ENCODE peak calls at places on chromosomes 7 and 10, in six cellular contexts. H, P, N, B, F and C are unnamed samples. For H3K4me1, the result is how much of the 10 kb centered on the place peaks cover.

GRCh38 chr7:36667007-36667406 is 57.3 kb downstream of the AOAH start:
- DNase-seq in N (no peak), P (no peak), F (no peak), H (no peak), B (no peak), C (no peak)

GRCh38 chr10:113202011-113202410 is 252.0 kb downstream of the TCF7L2 start:
- DNase-seq in P (no peak), H (no peak), N (no peak), B (no peak), F (no peak), C (no peak)

GRCh38 chr7:19773361-19773760 is at the start of gene TMEM196:
- DNase-seq in F (no peak), N (no peak), P (no peak), B (no peak), H (no peak), C (no peak)

GRCh38 chr7:139639563-139639962 is 116.1 kb downstream of the CLEC2L start:
- DNase-seq in P (no peak), F (no peak), H (no peak), N (no peak), B (no peak), C (no peak)

GRCh38 chr7:45574521-45575500 is 643 bp downstream of the ADCY1 start:
- DNase-seq in B (no peak), H (no peak), N (no peak), F (no peak), P (peak), C (no peak)

GRCh38 chr7:22647451-22648257 is 79.3 kb upstream of the IL6 start:
- DNase-seq in B (no peak), P (no peak), H (no peak), N (no peak), F (no peak), C (no peak)

GRCh38 chr7:159040912-159041711 is 103.6 kb downstream of the VIPR2 start:
- DNase-seq in H (no peak), N (no peak), B (no peak), F (no peak), P (no peak), C (no peak)

GRCh38 chr10:7551891-7552731 is 114.7 kb downstream of the ITIH5 start:
- DNase-seq in H (no peak), F (no peak), P (no peak), N (no peak), B (no peak), C (no peak)

GRCh38 chr7:31811650-31812461 is 124.8 kb downstream of the PPP1R17 start:
- DNase-seq in P (no peak), F (no peak), N (no peak), H (no peak), B (no peak), C (no peak)

GRCh38 chr10:105644978-105645377 is 1003.9 kb downstream of the SORCS3 start:
- DNase-seq in F (no peak), P (no peak), B (no peak), N (no peak), H (no peak), C (no peak)

GRCh38 chr7:105198223-105198622 is 184.2 kb downstream of the KMT2E start:
- DNase-seq in B (no peak), P (peak), F (no peak), N (no peak), H (no peak), C (no peak)

GRCh38 chr10:48464871-48465736 is 139.8 kb downstream of the ARHGAP22 start:
- DNase-seq in P (no peak), H (no peak), N (no peak), F (no peak), B (no peak), C (no peak)

GRCh38 chr7:22150221-22150620 is 204.5 kb upstream of the CDCA7L start:
- DNase-seq in N (no peak), H (no peak), P (no peak), B (no peak), F (no peak), C (no peak)

GRCh38 chr7:78450754-78451153 is 652.2 kb downstream of the PHTF2 start:
- DNase-seq in B (no peak), H (no peak), N (no peak), F (no peak), P (no peak), C (no peak)

GRCh38 chr10:102501201-102502028 is 1.1 kb downstream of the ACTR1A start:
- DNase-seq in P (no peak), N (no peak), F (no peak), B (no peak), H (no peak), C (no peak)

GRCh38 chr7:98177553-98177952 is 33.7 kb upstream of the BHLHA15 start:
- DNase-seq in P (no peak), B (no peak), F (no peak), N (no peak), H (no peak), C (no peak)

GRCh38 chr7:135100856-135101255 is 47.0 kb upstream of the TMEM140 start:
- DNase-seq in B (no peak), N (no peak), P (no peak), H (no peak), F (no peak), C (no peak)

GRCh38 chr10:12634532-12634931 is 285.2 kb downstream of the CAMK1D start:
- DNase-seq in H (no peak), F (no peak), N (no peak), B (no peak), P (no peak), C (no peak)

GRCh38 chr10:88883443-88883799 is 3.4 kb downstream of the STAMBPL1 start:
- DNase-seq in F (no peak), B (no peak), P (no peak), N (no peak), H (no peak), C (no peak)

GRCh38 chr10:101367569-101368453 is 13.8 kb downstream of the BTRC start:
- DNase-seq in B (no peak), F (no peak), H (no peak), N (peak), P (peak), C (no peak)

GRCh38 chr7:152556013-152556412 is 119.9 kb downstream of the XRCC2 start:
- DNase-seq in P (no peak), F (no peak), B (no peak), H (no peak), N (no peak), C (no peak)
- TF ChIP-seq CTCF in P (no peak), F (no peak), B (no peak), H (no peak), N (no peak), C (no peak)

GRCh38 chr7:149686001-149686400 is 87.4 kb downstream of the ZNF467 start:
- DNase-seq in H (no peak), P (no peak), N (no peak), B (no peak), F (no peak), C (no peak)
- H3K4me1 ChIP-seq in H (under half), P (under half), N (under half), B (under half), F (under half), C (under half)

GRCh38 chr10:84196083-84196482 is 1.7 kb downstream of the CDHR1 start:
- DNase-seq in N (no peak), P (no peak), B (no peak), F (peak), H (no peak), C (no peak)

GRCh38 chr10:84193846-84194423 is 402 bp upstream of the CDHR1 start:
- DNase-seq in B (no peak), F (peak), P (no peak), H (no peak), N (no peak), C (no peak)

GRCh38 chr10:84193327-84193726 is 1.0 kb upstream of the CDHR1 start:
- DNase-seq in P (no peak), H (no peak), B (no peak), N (no peak), F (no peak), C (no peak)

GRCh38 chr10:84195044-84195830 is 900 bp downstream of the CDHR1 start:
- DNase-seq in P (no peak), B (no peak), F (peak), N (no peak), H (no peak), C (no peak)

GRCh38 chr10:84194424-84195043 is at the start of gene CDHR1:
- DNase-seq in B (no peak), F (peak), H (peak), N (no peak), P (no peak), C (no peak)
- TF ChIP-seq CTCF in B (no peak), F (no peak), H (no peak), N (no peak), P (no peak), C (no peak)

GRCh38 chr10:79320785-79321493 is 26.3 kb upstream of the PPIF start:
- DNase-seq in F (no peak), H (peak), B (peak), N (peak), P (peak), C (no peak)
- H3K4me1 ChIP-seq in F (under half), H (under half), B (under half), N (half or more), P (under half), C (under half)

GRCh38 chr7:128882134-128882533 is 19.5 kb downstream of the ATP6V1F start:
- DNase-seq in H (peak), P (no peak), F (no peak), B (no peak), N (no peak), C (no peak)

GRCh38 chr7:128885370-128886187 is 22.9 kb downstream of the ATP6V1F start:
- DNase-seq in H (peak), F (no peak), P (no peak), N (no peak), B (peak), C (no peak)

GRCh38 chr7:128881458-128882125 is 18.9 kb downstream of the ATP6V1F start:
- DNase-seq in N (no peak), F (no peak), H (peak), B (no peak), P (no peak), C (no peak)

GRCh38 chr7:128884561-128885369 is 22.1 kb downstream of the ATP6V1F start:
- DNase-seq in P (no peak), B (peak), N (no peak), H (peak), F (no peak), C (no peak)

DNA sequence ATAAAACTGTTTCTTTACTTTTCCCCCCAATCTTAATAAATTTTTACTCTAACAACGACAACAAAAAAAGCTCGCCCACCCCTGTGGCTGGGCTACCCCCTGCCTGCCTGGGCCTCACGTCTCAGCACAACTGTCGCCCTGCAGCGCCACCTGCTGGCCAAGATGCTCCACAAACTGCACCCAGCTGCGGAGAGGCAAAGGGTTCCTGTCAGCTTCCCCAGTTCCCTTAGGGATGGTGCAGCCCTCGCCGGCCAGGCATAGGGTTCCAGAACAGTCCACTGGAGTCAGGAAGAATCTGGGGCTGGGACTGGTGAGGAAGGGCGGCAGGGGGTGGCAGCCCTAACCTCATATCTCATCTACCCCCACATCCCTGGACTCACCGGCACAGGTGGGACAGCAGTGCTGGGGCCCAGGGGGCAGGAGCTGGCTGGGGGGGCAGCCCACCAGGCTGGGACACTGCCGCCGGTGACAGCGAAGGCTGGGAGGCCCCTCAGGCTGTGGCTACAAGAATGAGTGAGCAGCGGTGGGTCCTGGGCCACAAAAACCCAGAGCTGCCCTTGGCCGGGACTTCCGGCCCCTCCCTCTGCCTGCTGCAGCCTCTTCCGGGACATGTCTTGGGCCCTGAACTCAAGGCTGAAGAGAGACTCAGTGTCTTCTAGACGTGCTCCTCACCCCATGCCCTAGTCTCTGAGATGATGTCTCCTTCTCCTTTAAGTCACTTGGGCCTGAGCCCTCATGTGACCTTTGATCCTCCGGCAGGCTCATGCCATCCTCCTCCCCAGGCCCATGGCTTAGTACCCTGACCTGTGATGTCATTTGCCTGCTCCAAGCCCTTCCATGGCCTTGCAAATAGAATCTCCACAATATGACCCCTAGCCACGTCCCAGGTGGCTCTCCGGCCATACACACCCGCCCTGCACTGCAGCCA is 21.2 kb downstream of the ATP6V1F start:
- DNase-seq in H (peak), P (peak), B (peak), N (no peak), F (peak), C (peak)
- TF ChIP-seq CTCF in H (peak), P (peak), B (peak), N (peak), F (peak), C (peak)

GRCh38 chr7:141203177-141203576 is 129.3 kb downstream of the TMEM178B start:
- DNase-seq in F (no peak), H (no peak), P (no peak), B (no peak), N (no peak), C (no peak)
- H3K4me1 ChIP-seq in F (under half), H (under half), P (under half), B (under half), N (under half), C (under half)

DNA sequence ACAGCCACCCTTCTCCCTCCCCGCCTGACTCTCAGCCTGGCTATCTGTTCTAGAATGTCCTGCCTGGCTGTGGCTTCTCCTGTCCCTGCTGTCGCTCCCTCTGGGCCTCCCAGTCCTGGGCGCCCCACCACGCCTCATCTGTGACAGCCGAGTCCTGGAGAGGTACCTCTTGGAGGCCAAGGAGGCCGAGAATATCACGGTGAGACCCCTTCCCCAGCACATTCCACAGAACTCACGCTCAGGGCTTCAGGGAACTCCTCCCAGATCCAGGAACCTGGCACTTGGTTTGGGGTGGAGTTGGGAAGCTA is 1.2 kb downstream of the EPO start:
- DNase-seq in H (no peak), N (no peak), B (no peak), F (no peak), P (no peak), C (no peak)
- TF ChIP-seq CTCF in H (no peak), N (no peak), B (no peak), F (no peak), P (no peak), C (no peak)

GRCh38 chr10:44370731-44371248 is 14.1 kb downstream of the CXCL12 start:
- DNase-seq in P (no peak), N (no peak), H (no peak), B (no peak), F (no peak), C (no peak)
- H3K4me1 ChIP-seq in P (under half), N (under half), H (under half), B (under half), F (under half), C (under half)

GRCh38 chr7:16603633-16604032 is 41.9 kb downstream of the ANKMY2 start:
- DNase-seq in N (no peak), B (no peak), P (no peak), F (no peak), H (no peak), C (no peak)

GRCh38 chr7:16606704-16607103 is 38.9 kb downstream of the ANKMY2 start:
- DNase-seq in P (no peak), B (no peak), F (no peak), N (no peak), H (no peak), C (no peak)

GRCh38 chr7:16609842-16610450 is 35.6 kb downstream of the ANKMY2 start:
- DNase-seq in N (no peak), P (peak), F (no peak), H (no peak), B (no peak), C (no peak)

GRCh38 chr7:16599860-16600259 is 45.7 kb downstream of the ANKMY2 start:
- DNase-seq in P (no peak), H (no peak), N (no peak), F (no peak), B (no peak), C (no peak)

GRCh38 chr7:16604054-16604453 is 41.5 kb downstream of the ANKMY2 start:
- DNase-seq in B (no peak), P (peak), F (no peak), N (no peak), H (no peak), C (no peak)
- TF ChIP-seq CTCF in B (peak), P (peak), F (no peak), N (no peak), H (no peak), C (no peak)

DNA sequence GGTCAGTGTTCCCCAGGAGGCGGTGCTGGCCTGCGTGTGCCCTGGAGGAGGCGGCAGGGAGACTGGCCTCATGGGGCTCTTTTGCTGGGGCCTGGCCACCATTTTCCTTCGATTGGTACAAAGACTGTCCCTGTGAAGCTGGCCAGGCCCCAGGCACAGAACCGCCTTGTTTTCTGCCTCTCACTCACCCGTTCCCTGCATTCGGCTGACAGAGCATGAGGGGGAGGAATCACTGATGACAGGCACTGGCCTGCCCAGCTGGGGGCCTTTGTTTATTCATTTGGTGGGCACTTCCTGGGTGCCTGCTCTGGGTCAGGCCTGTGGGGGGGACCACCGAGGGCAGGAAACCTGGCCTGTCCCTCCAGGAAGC is 139.2 kb downstream of the FAM53B start:
- DNase-seq in F (no peak), N (no peak), H (peak), P (no peak), B (peak), C (no peak)
- H3K4me1 ChIP-seq in F (under half), N (under half), H (under half), P (under half), B (under half), C (under half)